ENCODE peak calls at places on chromosomes 16 and 17, in nine cellular contexts. R, G, A, F, L, J, U, B and C are unnamed samples. For H3K9me3, the result is how much of the 10 kb centered on the place peaks cover.

GRCh38 chr17:77436058-77436442 is 295.3 kb downstream of the SEC14L1 start:
- DNase-seq in J (no peak), L (no peak), G (no peak), A (no peak), R (no peak), B (no peak), F (no peak), U (no peak), C (no peak)

GRCh38 chr17:77804796-77805426 is 153.6 kb upstream of the TNRC6C start:
- DNase-seq in R (peak), L (no peak), J (no peak), B (no peak), F (no peak), A (no peak), G (no peak), U (no peak), C (no peak)

GRCh38 chr17:45756266-45756989 is 27.7 kb upstream of the CRHR1 start:
- DNase-seq in F (no peak), U (no peak), J (no peak), R (no peak), B (no peak), A (no peak), L (no peak), G (no peak), C (no peak)

GRCh38 chr17:72445055-72445991 is 324.5 kb downstream of the SOX9 start:
- DNase-seq in L (no peak), G (no peak), B (no peak), J (peak), A (no peak), R (no peak), U (peak), F (no peak), C (no peak)

GRCh38 chr17:61250335-61250890 is 149.2 kb upstream of the TBX2 start:
- DNase-seq in U (no peak), J (no peak), R (no peak), G (no peak), B (no peak), F (no peak), L (no peak), A (no peak), C (no peak)

GRCh38 chr16:82776466-82777146 is 149.8 kb downstream of the CDH13 start:
- DNase-seq in A (no peak), F (no peak), R (no peak), J (no peak), G (no peak), U (no peak), L (no peak), B (no peak), C (no peak)

GRCh38 chr17:39765766-39766165 is 28.0 kb downstream of the GRB7 start:
- DNase-seq in A (no peak), G (no peak), L (no peak), J (no peak), U (no peak), B (no peak), R (no peak), F (no peak), C (no peak)

GRCh38 chr17:61457226-61457983 is 5.2 kb downstream of the TBX4 start:
- DNase-seq in L (no peak), R (peak), A (no peak), U (no peak), F (no peak), J (no peak), G (no peak), B (no peak), C (no peak)

GRCh38 chr16:35492225-35492624 is 2032.8 kb downstream of the TP53TG3F start:
- DNase-seq in G (no peak), R (no peak), L (no peak), A (no peak), B (no peak), F (no peak), U (no peak), J (no peak), C (no peak)

GRCh38 chr17:82926081-82926480 is 86.3 kb upstream of the ZNF750 start:
- DNase-seq in F (no peak), L (no peak), R (no peak), U (no peak), G (no peak), B (no peak), J (no peak), A (no peak), C (no peak)

GRCh38 chr16:13426279-13426678 is 493.7 kb upstream of the ERCC4 start:
- DNase-seq in B (no peak), A (peak), J (peak), R (no peak), G (no peak), U (no peak), L (no peak), F (no peak), C (no peak)

GRCh38 chr17:6755281-6755680 is 565 bp upstream of the XAF1 start:
- DNase-seq in B (peak), R (peak), F (no peak), L (no peak), J (no peak), U (no peak), A (no peak), G (no peak), C (no peak)

GRCh38 chr16:72844225-72844920 is 203.6 kb downstream of the ZFHX3 start:
- DNase-seq in L (no peak), A (no peak), U (no peak), B (no peak), F (no peak), G (no peak), J (no peak), R (no peak), C (no peak)

GRCh38 chr17:34562387-34562786 is 17.0 kb upstream of the TMEM132E start:
- DNase-seq in A (no peak), G (no peak), L (no peak), F (no peak), U (no peak), R (no peak), J (no peak), B (no peak), C (no peak)

GRCh38 chr17:76556759-76557367 is 17.0 kb downstream of the PRCD start:
- DNase-seq in L (no peak), A (no peak), F (peak), B (no peak), G (peak), R (no peak), U (peak), J (peak), C (no peak)

GRCh38 chr16:75202069-75202590 is 4.8 kb downstream of the CTRB2 start:
- DNase-seq in A (no peak), R (no peak), U (no peak), J (no peak), L (peak), F (no peak), B (no peak), G (no peak), C (no peak)

GRCh38 chr17:68295086-68295485 is 3.8 kb downstream of the ARSG start:
- DNase-seq in R (no peak), L (no peak), G (no peak), J (no peak), U (no peak), A (no peak), B (no peak), F (no peak), C (no peak)

GRCh38 chr16:19755268-19755667 is 37.2 kb downstream of the IQCK start:
- DNase-seq in U (no peak), L (no peak), G (no peak), F (no peak), B (no peak), A (no peak), J (no peak), R (no peak), C (no peak)

GRCh38 chr16:3992297-3993051 is 112.0 kb upstream of the CREBBP start:
- DNase-seq in J (no peak), G (no peak), R (no peak), L (no peak), F (no peak), A (no peak), U (no peak), B (no peak), C (no peak)

GRCh38 chr17:69474171-69474831 is 59.8 kb downstream of the MAP2K6 start:
- DNase-seq in J (no peak), F (no peak), L (no peak), A (no peak), B (no peak), R (no peak), U (no peak), G (no peak), C (no peak)

GRCh38 chr16:84507011-84507982 is 2.8 kb upstream of the MEAK7 start:
- DNase-seq in U (no peak), G (no peak), J (no peak), A (no peak), B (no peak), F (no peak), R (no peak), L (no peak), C (no peak)

GRCh38 chr17:28384281-28385036 is 13.0 kb downstream of the SARM1 start:
- DNase-seq in U (peak), L (peak), F (peak), J (no peak), A (no peak), R (no peak), G (peak), B (peak), C (no peak)

GRCh38 chr17:79749156-79749815 is 18.5 kb downstream of the ENPP7 start:
- DNase-seq in R (no peak), L (no peak), J (no peak), B (no peak), G (no peak), F (no peak), U (no peak), A (no peak), C (no peak)

GRCh38 chr17:79485991-79486390 is 124.9 kb downstream of the RBFOX3 start:
- DNase-seq in L (no peak), G (no peak), U (no peak), J (no peak), B (no peak), R (no peak), F (no peak), A (no peak), C (no peak)

GRCh38 chr16:74268372-74268782 is 28.2 kb upstream of the PSMD7 start:
- DNase-seq in F (no peak), U (no peak), G (no peak), A (no peak), J (no peak), L (peak), B (no peak), R (no peak), C (no peak)

GRCh38 chr16:1428511-1428910 is 2.4 kb upstream of the PERCC1 start:
- DNase-seq in J (no peak), G (no peak), U (no peak), R (no peak), B (no peak), F (no peak), L (no peak), A (no peak), C (no peak)

GRCh38 chr16:66899310-66899944 is 19.1 kb downstream of the PDP2 start:
- DNase-seq in F (no peak), L (no peak), G (no peak), A (no peak), U (no peak), J (no peak), R (no peak), B (no peak), C (no peak)

GRCh38 chr16:85309656-85310587 is 197.7 kb upstream of the CIBAR2 start:
- DNase-seq in G (no peak), F (no peak), U (no peak), R (peak), J (peak), L (peak), A (no peak), B (peak), C (no peak)

GRCh38 chr16:57859331-57859730 is 57.0 kb upstream of the KIFC3 start:
- DNase-seq in G (no peak), L (no peak), A (no peak), J (peak), F (no peak), U (no peak), B (no peak), R (no peak), C (no peak)

GRCh38 chr17:82000803-82001649 is 21.7 kb downstream of the CENPX start:
- DNase-seq in J (no peak), F (no peak), B (no peak), U (no peak), G (no peak), L (no peak), A (no peak), R (no peak), C (no peak)

GRCh38 chr17:79745641-79746105 is 14.9 kb downstream of the ENPP7 start:
- DNase-seq in U (no peak), R (no peak), J (no peak), L (no peak), G (no peak), F (no peak), B (no peak), A (no peak), C (no peak)

GRCh38 chr17:55158439-55158838 is 106.3 kb upstream of the HLF start:
- DNase-seq in G (no peak), L (no peak), A (no peak), R (no peak), B (no peak), U (no peak), F (no peak), J (no peak), C (no peak)

GRCh38 chr16:4261557-4262172 is 11.2 kb downstream of the TFAP4 start:
- DNase-seq in R (no peak), L (peak), G (no peak), B (no peak), U (no peak), F (no peak), A (no peak), J (peak), C (no peak)

GRCh38 chr17:28038802-28039600 is 3.5 kb upstream of the NLK start:
- DNase-seq in A (no peak), L (no peak), B (no peak), R (no peak), J (no peak), U (no peak), F (no peak), G (no peak), C (no peak)

GRCh38 chr16:9134739-9135138 is 43.3 kb downstream of the HAPSTR1 start:
- DNase-seq in G (peak), B (no peak), L (peak), R (peak), A (no peak), U (peak), F (no peak), J (peak), C (no peak)

GRCh38 chr16:9980981-9981380 is 201.2 kb downstream of the GRIN2A start:
- DNase-seq in L (no peak), F (no peak), G (no peak), B (no peak), J (no peak), R (no peak), A (no peak), U (no peak), C (no peak)

GRCh38 chr17:13597723-13598347 is 3.9 kb downstream of the HS3ST3A1 start:
- DNase-seq in A (no peak), R (no peak), B (no peak), J (peak), L (no peak), G (no peak), U (no peak), F (no peak), C (no peak)

GRCh38 chr16:89140401-89140800 is 31.1 kb upstream of the CDH15 start:
- DNase-seq in R (no peak), L (no peak), A (no peak), B (no peak), J (no peak), F (no peak), G (no peak), U (no peak), C (no peak)

GRCh38 chr16:76459111-76459510 is 181.9 kb downstream of the CNTNAP4 start:
- DNase-seq in A (no peak), R (no peak), J (no peak), G (no peak), U (no peak), F (no peak), L (no peak), B (no peak), C (no peak)
- H3K27ac ChIP-seq in A (no peak), R (no peak), J (no peak), G (no peak), U (no peak), F (no peak), L (no peak), B (no peak), C (no peak)

GRCh38 chr16:78929798-78930197 is 670.7 kb downstream of the MAF start:
- DNase-seq in L (no peak), U (no peak), F (no peak), A (no peak), B (no peak), G (no peak), J (no peak), R (no peak), C (peak)
- H3K9me3 ChIP-seq in L (under half), U (under half), F (under half), A (under half), B (under half), G (under half), J (under half), R (under half), C (under half)

GRCh38 chr16:46914556-46915201 is 30.5 kb downstream of the GPT2 start:
- DNase-seq in J (no peak), G (no peak), L (no peak), F (no peak), B (no peak), A (no peak), U (no peak), R (no peak), C (no peak)
- H3K27ac ChIP-seq in J (no peak), G (no peak), L (no peak), F (no peak), B (no peak), A (no peak), U (no peak), R (no peak), C (no peak)

GRCh38 chr16:11099672-11100195 is 155.4 kb downstream of the CLEC16A start:
- DNase-seq in A (no peak), L (no peak), G (no peak), R (no peak), J (no peak), F (no peak), B (no peak), U (no peak), C (no peak)
- H3K9me3 ChIP-seq in A (under half), L (under half), G (under half), R (under half), J (under half), F (under half), B (under half), U (under half), C (under half)